ENCODE peak calls at places on chromosome 2, in six cellular contexts. R is upper lobe of right lung, B is left lung, G is aorta, W is heart right ventricle, X is lung. L is an unnamed sample.
A peak's percentile ranks its signal among the peaks of the same experiment; 100 is the strongest.

GRCh38 chr2:234060236-234060635 is 9.7 kb downstream of the SPP2 start:
- ATAC-seq in R (no peak), B (no peak), G (no peak), W (no peak), X (no peak), L (no peak)

GRCh38 chr2:69505710-69506109 is 68.5 kb upstream of the NFU1 start:
- ATAC-seq in R (peak; percentile 75), B (peak; percentile 24), G (no peak), W (no peak), X (no peak), L (no peak)

GRCh38 chr2:196241175-196241574 is 69.8 kb upstream of the STK17B start:
- ATAC-seq in R (no peak), B (no peak), G (no peak), W (no peak), X (no peak), L (no peak)

GRCh38 chr2:182499706-182500470 is 73.1 kb upstream of the PDE1A start:
- ATAC-seq in R (no peak), B (no peak), G (no peak), W (no peak), X (no peak), L (no peak)

GRCh38 chr2:191806396-191806795 is 40.5 kb downstream of the CAVIN2 start:
- ATAC-seq in R (no peak), B (no peak), G (no peak), W (no peak), X (no peak), L (no peak)

GRCh38 chr2:236628981-236629605 is 59.5 kb downstream of the ACKR3 start:
- ATAC-seq in R (no peak), B (no peak), G (no peak), W (no peak), X (no peak), L (no peak)

GRCh38 chr2:172698041-172698863 is 37.4 kb upstream of the RAPGEF4 start:
- ATAC-seq in R (no peak), B (peak; percentile 62), G (no peak), W (no peak), X (no peak), L (no peak)

GRCh38 chr2:169106563-169107545 is 37.5 kb downstream of the DHRS9 start:
- ATAC-seq in R (peak; percentile 59), B (no peak), G (no peak), W (no peak), X (no peak), L (no peak)

GRCh38 chr2:143928613-143929012 is 591.3 kb downstream of the ZEB2 start:
- ATAC-seq in R (no peak), B (no peak), G (no peak), W (no peak), X (no peak), L (no peak)

GRCh38 chr2:178229927-178230326 is 35.6 kb downstream of the OSBPL6 start:
- ATAC-seq in R (peak; percentile 64), B (no peak), G (no peak), W (peak; percentile 24), X (no peak), L (peak; percentile 46)

GRCh38 chr2:1688161-1688560 is 56.2 kb downstream of the PXDN start:
- ATAC-seq in R (no peak), B (no peak), G (no peak), W (no peak), X (no peak), L (no peak)

GRCh38 chr2:1686784-1687105 is 57.6 kb downstream of the PXDN start:
- ATAC-seq in R (no peak), B (no peak), G (no peak), W (no peak), X (no peak), L (no peak)

GRCh38 chr2:1685957-1686783 is 58.1 kb downstream of the PXDN start:
- ATAC-seq in R (no peak), B (peak; percentile 24), G (peak; percentile 23), W (peak; percentile 18), X (no peak), L (peak; percentile 14)

GRCh38 chr2:1688859-1689258 is 55.5 kb downstream of the PXDN start:
- ATAC-seq in R (no peak), B (no peak), G (no peak), W (no peak), X (no peak), L (no peak)

GRCh38 chr2:1687254-1687653 is 57.1 kb downstream of the PXDN start:
- ATAC-seq in R (no peak), B (no peak), G (no peak), W (no peak), X (no peak), L (no peak)
- H3K27ac ChIP-seq in R (no peak overlapping the region), B (no peak overlapping the region), G (no peak overlapping the region), W (no peak overlapping the region), X (no peak overlapping the region), L (no peak overlapping the region)

GRCh38 chr2:36290306-36290705 is 65.3 kb upstream of the CRIM1 start:
- ATAC-seq in R (no peak), B (no peak), G (no peak), W (no peak), X (no peak), L (no peak)
- H3K4me1 ChIP-seq in R (no peaks in the 10 kb centered on the region), B (no peaks in the 10 kb centered on the region), G (peaks cover 2% of the 10 kb centered on the region), W (no peaks in the 10 kb centered on the region), X (no peaks in the 10 kb centered on the region), L (no peaks in the 10 kb centered on the region)

GRCh38 chr2:8515390-8515761 is 166.5 kb upstream of the ID2 start:
- ATAC-seq in R (peak; percentile 75), B (peak; percentile 74), G (no peak), W (peak; percentile 86), X (peak; percentile 60), L (no peak)
- H3K4me3 ChIP-seq in R (no peak overlapping the region), B (no peak overlapping the region), G (no peak overlapping the region), W (no peak overlapping the region), X (no peak overlapping the region), L (no peak overlapping the region)

DNA sequence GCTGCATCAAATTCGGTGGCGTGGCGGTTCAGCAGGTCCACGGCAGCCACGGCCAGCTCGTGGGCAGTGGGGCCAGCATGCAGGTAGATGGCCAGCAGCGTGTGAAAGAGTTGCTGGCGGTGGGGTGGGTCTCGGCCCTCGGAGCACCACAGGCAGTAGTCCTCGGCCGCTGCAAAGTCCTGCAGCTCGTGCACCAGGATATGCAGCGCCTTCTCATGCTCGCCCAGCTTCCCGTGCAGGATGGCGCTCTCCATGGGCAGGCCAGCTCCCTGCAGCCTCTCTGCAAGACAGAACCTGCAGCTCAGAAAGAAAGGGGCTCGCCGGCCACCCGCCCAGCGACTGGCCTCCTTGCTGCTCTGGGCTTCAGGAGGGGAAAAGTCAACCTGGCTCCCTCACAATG is 27.9 kb downstream of the GPR45 start:
- ATAC-seq in R (no peak), B (no peak), G (no peak), W (no peak), X (no peak), L (no peak)
- H3K27ac ChIP-seq in R (no peak overlapping the region), B (no peak overlapping the region), G (no peak overlapping the region), W (no peak overlapping the region), X (no peak overlapping the region), L (no peak overlapping the region)